ENCODE peak calls at places on chromosomes 16 and 17, in seven cellular contexts. H is HepG2, V is GM12891, T is GM12878, R is H1, X is K562, U is SK-N-SH. P is an unnamed sample.

GRCh38 chr16:30407794-30408534 is 558 bp downstream of the ZNF771 start:
- DNase-seq in U (no peak), R (peak), X (no peak), V (peak), H (no peak), T (no peak), P (no peak)

GRCh38 chr16:86836503-86837125 is 258.3 kb downstream of the FOXL1 start:
- DNase-seq in U (no peak), V (no peak), H (no peak), R (no peak), T (no peak), X (no peak), P (no peak)

GRCh38 chr16:86455116-86455515 is 55.2 kb upstream of the FOXF1 start:
- DNase-seq in X (no peak), V (no peak), R (no peak), U (no peak), H (no peak), T (no peak), P (no peak)

GRCh38 chr17:35749560-35750412 is 3.3 kb downstream of the GAS2L2 start:
- DNase-seq in V (no peak), U (peak), R (no peak), X (peak), H (no peak), T (no peak), P (no peak)

GRCh38 chr16:68972008-68972407 is 128.7 kb downstream of the TANGO6 start:
- DNase-seq in T (no peak), R (peak), H (no peak), X (no peak), V (no peak), U (no peak), P (no peak)

GRCh38 chr17:40203131-40203530 is 16.0 kb upstream of the WIPF2 start:
- DNase-seq in R (no peak), U (no peak), X (no peak), V (no peak), H (no peak), T (no peak), P (no peak)

GRCh38 chr17:48994548-48995331 is 2.4 kb upstream of the IGF2BP1 start:
- DNase-seq in T (no peak), X (no peak), H (no peak), U (no peak), R (no peak), V (no peak), P (no peak)

GRCh38 chr16:89009343-89010209 is 32.6 kb upstream of the CBFA2T3 start:
- DNase-seq in T (no peak), R (peak), V (no peak), H (no peak), X (peak), U (no peak), P (no peak)

GRCh38 chr17:2723505-2723996 is 12.0 kb upstream of the CLUH start:
- DNase-seq in T (no peak), R (peak), V (no peak), U (no peak), X (no peak), H (no peak), P (no peak)

GRCh38 chr17:39737331-39737760 is 392 bp upstream of the GRB7 start:
- DNase-seq in V (no peak), U (peak), R (no peak), T (no peak), H (peak), X (no peak), P (no peak)

GRCh38 chr17:81858967-81859905 is 1.1 kb downstream of the P4HB start:
- DNase-seq in H (no peak), T (no peak), U (no peak), V (no peak), X (no peak), R (no peak), P (no peak)

GRCh38 chr16:89114159-89114981 is 20.7 kb downstream of the ACSF3 start:
- DNase-seq in V (no peak), U (no peak), T (no peak), X (no peak), H (no peak), R (no peak), P (no peak)

GRCh38 chr16:7456221-7456620 is 123.6 kb downstream of the RBFOX1 start:
- DNase-seq in X (no peak), R (no peak), V (no peak), U (no peak), H (no peak), T (no peak), P (no peak)

GRCh38 chr16:78768226-78768625 is 668.8 kb downstream of the WWOX start:
- DNase-seq in T (no peak), X (no peak), H (no peak), V (no peak), U (no peak), R (no peak), P (no peak)

GRCh38 chr17:2710804-2711607 is 558 bp downstream of the CLUH start:
- DNase-seq in X (peak), H (peak), T (no peak), U (peak), V (no peak), R (no peak), P (no peak)

GRCh38 chr16:68980695-68981315 is 124.6 kb upstream of the HAS3 start:
- DNase-seq in U (no peak), R (no peak), H (no peak), T (no peak), V (no peak), X (no peak), P (no peak)

GRCh38 chr16:57091200-57091989 is 988 bp upstream of the CPNE2 start:
- DNase-seq in V (no peak), H (peak), R (peak), X (no peak), U (peak), T (no peak), P (no peak)

GRCh38 chr16:920722-921121 is 50.1 kb downstream of the LMF1 start:
- DNase-seq in R (no peak), X (no peak), T (no peak), V (no peak), H (no peak), U (no peak), P (no peak)

GRCh38 chr17:29368926-29369325 is 21.2 kb upstream of the TAOK1 start:
- DNase-seq in R (no peak), T (no peak), X (no peak), U (no peak), H (no peak), V (no peak), P (no peak)

GRCh38 chr16:2842340-2843000 is 12.4 kb downstream of the ZG16B start:
- DNase-seq in X (peak), V (peak), U (peak), T (no peak), H (no peak), R (peak), P (no peak)

GRCh38 chr17:73042809-73043685 is 49.4 kb downstream of the SLC39A11 start:
- DNase-seq in R (no peak), X (no peak), H (no peak), V (no peak), U (peak), T (no peak), P (no peak)

GRCh38 chr16:85422374-85423185 is 190.5 kb upstream of the GSE1 start:
- DNase-seq in T (no peak), R (peak), U (no peak), H (peak), V (no peak), X (peak), P (no peak)

GRCh38 chr17:55067697-55068439 is 99.3 kb downstream of the STXBP4 start:
- DNase-seq in V (no peak), H (peak), X (peak), R (no peak), T (no peak), U (no peak), P (no peak)

DNA sequence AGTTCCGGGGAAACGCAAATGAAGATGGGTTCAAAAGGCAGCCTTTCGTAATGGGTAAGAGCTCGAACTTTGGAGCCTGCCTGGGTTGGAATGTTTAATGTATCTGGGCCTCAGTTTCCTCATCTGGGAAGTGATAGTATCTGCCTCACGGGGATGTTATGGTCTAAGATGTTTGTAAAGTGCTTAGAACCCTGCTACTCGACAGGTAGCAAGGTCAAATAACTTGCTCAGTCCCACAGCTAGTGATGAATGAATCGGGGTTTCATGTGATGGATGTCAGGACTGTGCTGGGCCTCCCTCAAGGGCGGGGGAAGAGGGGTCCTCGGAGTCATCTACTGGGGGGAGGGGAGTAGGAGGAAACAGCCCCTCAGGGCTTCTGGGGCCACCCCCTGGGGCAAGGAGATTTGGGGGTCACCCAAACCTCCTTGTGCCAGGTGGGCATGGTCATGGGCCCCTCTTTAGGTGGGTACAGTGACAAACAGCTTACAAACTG is 673 bp downstream of the PNPO start:
- DNase-seq in X (peak), R (no peak), T (no peak), V (no peak), U (peak), H (peak), P (no peak)
- TF ChIP-seq TAF1 in X (no peak), R (no peak), T (no peak), V (no peak), U (no peak), H (no peak), P (no peak)

GRCh38 chr16:22683730-22684280 is 130.2 kb upstream of the HS3ST2 start:
- DNase-seq in V (no peak), H (no peak), X (no peak), U (no peak), R (no peak), T (no peak), P (no peak)
- TF ChIP-seq POLR2AphosphoS5 in V (no peak), H (no peak), X (no peak), U (no peak), R (no peak), T (no peak), P (no peak)

DNA sequence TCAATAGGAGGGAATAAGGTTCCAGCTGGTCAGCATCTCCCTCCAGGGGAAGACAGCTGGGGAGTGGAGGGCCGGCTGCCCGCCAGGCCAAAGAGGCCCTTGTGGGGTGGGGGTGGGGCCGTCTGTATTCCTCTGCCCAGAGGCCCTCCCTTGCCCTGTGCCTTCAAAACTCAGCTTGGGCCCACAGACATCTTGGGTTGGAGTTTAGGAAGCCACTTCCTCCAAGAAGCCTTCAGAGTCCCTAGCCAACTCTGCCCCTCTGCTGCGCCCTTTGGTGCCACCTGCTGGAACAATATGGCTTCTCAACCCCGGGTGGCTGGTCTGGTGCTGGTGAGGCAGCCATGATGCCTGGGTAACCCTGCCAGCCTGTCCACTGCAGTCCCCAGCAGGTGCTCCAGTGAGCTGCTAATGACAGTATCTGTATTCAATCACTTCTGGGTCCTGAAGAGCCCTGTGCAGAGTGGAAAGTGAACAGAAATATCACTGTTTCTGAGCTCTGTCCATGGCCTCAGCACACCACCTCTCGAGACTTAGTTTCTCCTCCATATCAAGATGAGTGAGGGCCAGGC is 16.7 kb downstream of the HSD11B2 start:
- DNase-seq in X (peak), R (peak), U (peak), H (peak), V (peak), T (peak), P (peak)
- TF ChIP-seq TAF1 in X (no peak), R (no peak), U (no peak), H (no peak), V (no peak), T (no peak), P (no peak)

DNA sequence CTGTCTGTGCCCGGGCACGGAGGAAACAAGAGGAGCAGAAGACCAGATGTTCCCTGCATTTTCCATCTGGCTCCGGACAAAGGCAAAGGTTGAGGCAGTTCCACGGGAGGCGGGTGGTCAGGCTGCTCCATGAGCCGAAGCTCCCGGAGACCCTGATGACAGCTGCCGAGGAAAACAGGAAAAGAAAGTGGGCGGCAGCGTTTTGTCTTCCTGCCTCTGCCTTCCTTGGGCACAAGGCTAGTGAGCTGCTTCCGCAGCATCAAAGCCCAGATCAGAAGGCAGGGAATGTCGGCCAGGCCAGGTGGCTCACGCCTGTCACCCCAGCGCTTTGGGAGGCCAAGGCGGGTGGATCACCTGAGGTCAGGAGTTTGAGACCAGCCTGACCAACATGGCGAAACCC is 16.2 kb downstream of the SLC43A2 start:
- DNase-seq in H (no peak), X (no peak), T (no peak), U (no peak), R (no peak), V (no peak), P (no peak)
- TF ChIP-seq POLR2AphosphoS5 in H (no peak), X (no peak), T (no peak), U (no peak), R (no peak), V (no peak), P (no peak)

DNA sequence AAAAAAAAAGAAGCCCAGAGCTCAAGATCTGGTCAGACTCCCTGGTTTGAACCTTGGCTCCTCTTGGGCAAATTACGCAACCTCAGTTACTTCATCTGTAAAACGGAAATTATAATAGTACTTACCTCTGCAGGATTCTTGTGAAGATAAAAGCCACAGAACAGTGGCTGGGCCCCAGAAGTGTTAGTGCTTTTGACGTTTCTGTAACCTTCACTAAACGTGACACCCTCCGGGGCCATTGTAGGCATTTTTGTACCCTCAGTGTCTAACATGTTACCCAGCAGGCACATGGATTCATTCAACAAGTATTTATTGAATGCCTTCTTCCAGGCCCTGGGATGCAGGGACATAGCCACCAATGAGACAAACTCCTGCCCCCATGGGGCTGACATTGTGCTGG is 58.0 kb downstream of the PITPNC1 start:
- DNase-seq in T (no peak), X (no peak), R (no peak), U (no peak), H (peak), V (no peak), P (no peak)
- TF ChIP-seq TAF1 in T (no peak), X (no peak), R (no peak), U (no peak), H (no peak), V (no peak), P (no peak)

GRCh38 chr17:57890857-57891232 is 41.0 kb upstream of the MRPS23 start:
- DNase-seq in T (no peak), H (no peak), V (no peak), X (no peak), U (no peak), R (no peak), P (no peak)

GRCh38 chr17:57889252-57889651 is 39.4 kb upstream of the MRPS23 start:
- DNase-seq in R (no peak), V (no peak), H (no peak), U (no peak), X (no peak), T (no peak), P (no peak)

GRCh38 chr17:57892146-57892819 is 42.4 kb upstream of the MRPS23 start:
- DNase-seq in V (peak), U (peak), T (no peak), H (peak), X (peak), R (peak), P (peak)

GRCh38 chr17:57888311-57889216 is 38.7 kb upstream of the MRPS23 start:
- DNase-seq in R (no peak), X (no peak), T (no peak), V (no peak), H (no peak), U (no peak), P (no peak)

GRCh38 chr17:57889892-57890856 is 40.3 kb upstream of the MRPS23 start:
- DNase-seq in R (no peak), T (no peak), U (peak), X (no peak), V (no peak), H (no peak), P (no peak)
- TF ChIP-seq POLR2AphosphoS5 in R (no peak), T (no peak), U (peak), X (no peak), V (no peak), H (no peak), P (no peak)

GRCh38 chr17:46064460-46064859 is 65.4 kb downstream of the STH start:
- DNase-seq in H (no peak), X (no peak), R (no peak), U (no peak), V (no peak), T (no peak), P (no peak)

GRCh38 chr17:46059457-46059856 is 60.4 kb downstream of the STH start:
- DNase-seq in X (no peak), T (no peak), H (no peak), R (no peak), U (no peak), V (no peak), P (no peak)

GRCh38 chr17:46060461-46060860 is 61.4 kb downstream of the STH start:
- DNase-seq in X (no peak), T (no peak), R (no peak), U (no peak), V (no peak), H (no peak), P (no peak)

GRCh38 chr17:46061435-46061834 is 62.4 kb downstream of the STH start:
- DNase-seq in V (no peak), T (no peak), R (no peak), H (no peak), U (no peak), X (no peak), P (no peak)

DNA sequence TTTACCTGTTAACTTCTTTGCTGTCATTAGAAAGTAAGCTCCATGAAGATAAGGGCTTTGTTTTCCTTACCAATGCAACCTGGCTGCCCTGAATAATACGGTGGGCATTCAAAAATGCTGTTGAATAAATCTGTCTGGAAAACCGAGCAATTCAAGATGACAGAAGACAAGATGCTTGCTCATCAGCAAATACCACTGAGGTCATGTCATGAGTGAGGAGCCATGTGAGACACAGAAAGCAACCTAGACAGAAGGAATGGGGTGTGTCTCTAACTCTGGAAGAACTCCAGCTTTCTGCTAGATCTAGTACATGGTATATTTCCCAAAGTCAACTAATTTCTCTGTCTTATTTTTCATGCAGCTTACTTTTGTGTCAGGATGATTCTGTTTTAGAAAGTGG is 64.2 kb downstream of the STH start:
- DNase-seq in T (no peak), H (no peak), V (no peak), X (no peak), U (no peak), R (no peak), P (no peak)
- TF ChIP-seq TAF1 in T (no peak), H (no peak), V (no peak), X (no peak), U (no peak), R (no peak), P (no peak)

GRCh38 chr17:44968225-44969143 is at the start of gene C1QL1:
- DNase-seq in H (peak), V (peak), X (peak), U (peak), R (peak), T (no peak), P (peak)
- TF ChIP-seq POLR2AphosphoS5 in H (no peak), V (no peak), X (no peak), U (no peak), R (no peak), T (no peak), P (no peak)

GRCh38 chr17:42025191-42025579 is 5.3 kb downstream of the NKIRAS2 start:
- DNase-seq in U (no peak), X (no peak), T (no peak), H (no peak), R (no peak), V (no peak), P (no peak)

GRCh38 chr17:42027540-42027889 is 7.6 kb downstream of the NKIRAS2 start:
- DNase-seq in X (no peak), H (no peak), U (no peak), R (no peak), V (no peak), T (no peak), P (no peak)

GRCh38 chr17:42026821-42027539 is 7.1 kb downstream of the NKIRAS2 start:
- DNase-seq in U (peak), T (no peak), H (no peak), X (no peak), R (no peak), V (no peak), P (no peak)

GRCh38 chr17:42019509-42020404 is at the start of gene NKIRAS2:
- DNase-seq in R (peak), H (peak), V (peak), T (peak), U (peak), X (peak), P (peak)

DNA sequence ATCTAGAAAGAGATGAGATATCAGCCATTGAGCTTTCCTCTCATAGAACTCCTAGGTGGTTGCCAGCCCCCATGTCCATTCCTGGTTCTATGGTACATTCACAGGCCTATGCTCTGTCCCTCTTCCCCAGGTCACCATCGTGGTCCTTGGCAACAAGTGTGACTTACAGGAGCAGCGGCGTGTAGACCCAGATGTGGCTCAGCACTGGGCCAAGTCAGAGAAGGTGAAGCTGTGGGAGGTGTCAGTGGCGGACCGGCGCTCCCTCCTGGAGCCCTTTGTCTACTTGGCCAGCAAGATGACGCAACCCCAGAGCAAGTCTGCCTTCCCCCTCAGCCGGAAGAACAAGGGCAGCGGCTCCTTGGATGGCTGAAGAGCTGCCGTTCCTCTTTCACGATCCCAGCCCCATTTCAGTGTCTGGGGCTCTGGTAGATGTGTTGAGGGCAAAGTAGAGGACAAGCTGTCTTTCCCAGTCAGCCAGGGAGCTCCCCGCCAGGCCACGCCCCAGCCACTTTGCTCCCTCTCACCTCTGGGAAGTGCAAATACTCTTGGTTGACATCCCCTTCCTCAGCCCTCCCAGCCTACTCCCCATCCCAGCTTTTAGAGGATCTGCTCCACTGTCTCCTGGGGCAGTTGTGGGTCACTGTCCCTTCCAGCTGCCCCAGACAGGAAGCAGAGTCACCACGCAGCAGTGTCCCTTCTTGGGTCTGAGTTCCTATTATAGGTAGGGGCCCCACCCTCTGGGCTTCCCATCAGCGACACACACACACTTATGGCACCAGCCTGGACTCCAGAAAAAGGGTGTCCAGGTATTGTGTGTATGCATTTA is 3.8 kb downstream of the NKIRAS2 start:
- DNase-seq in R (no peak), H (no peak), X (no peak), T (no peak), V (no peak), U (no peak), P (no peak)
- TF ChIP-seq TAF1 in R (no peak), H (no peak), X (peak), T (no peak), V (no peak), U (no peak), P (no peak)